ENCODE peak calls at places on chromosome 10, in four cellular contexts. Y is hepatocyte, O is K562, X is transverse colon. S is an unnamed sample. For H3K4me1 and H3K36me3, the result is how much of the 10 kb centered on the place peaks cover.

GRCh38 chr10:35446439-35446838 is 110.1 kb downstream of the CCNY start:
- DNase-seq in Y (no peak), X (no peak), O (no peak), S (no peak)

GRCh38 chr10:16494174-16494573 is 27.5 kb downstream of the C1QL3 start:
- DNase-seq in O (no peak), Y (no peak), X (no peak), S (no peak)

GRCh38 chr10:54843085-54843646 is 42.1 kb upstream of the PCDH15 start:
- DNase-seq in X (no peak), O (no peak), Y (no peak), S (no peak)

GRCh38 chr10:124157286-124157685 is 63.9 kb upstream of the CHST15 start:
- DNase-seq in X (no peak), Y (no peak), O (no peak), S (no peak)

GRCh38 chr10:63027533-63027932 is 105.6 kb upstream of the NRBF2 start:
- DNase-seq in X (no peak), Y (no peak), O (no peak), S (no peak)

GRCh38 chr10:114486938-114487814 is 82.9 kb upstream of the AFAP1L2 start:
- DNase-seq in Y (no peak), X (no peak), O (no peak), S (no peak)

GRCh38 chr10:69315100-69315542 is 36.8 kb downstream of the HK1 start:
- DNase-seq in Y (peak), O (no peak), X (no peak), S (no peak)

GRCh38 chr10:119368991-119369869 is 161.9 kb downstream of the GRK5 start:
- DNase-seq in Y (no peak), O (no peak), X (peak), S (no peak)

GRCh38 chr10:121131426-121132277 is 280.5 kb downstream of the WDR11 start:
- DNase-seq in X (no peak), O (no peak), Y (no peak), S (no peak)

GRCh38 chr10:4820804-4821401 is 5.1 kb upstream of the AKR1E2 start:
- DNase-seq in Y (no peak), O (no peak), X (no peak), S (no peak)

GRCh38 chr10:6145414-6145978 is 56.7 kb downstream of the RBM17 start:
- DNase-seq in X (peak), Y (peak), O (peak), S (no peak)

GRCh38 chr10:132626019-132626760 is 88.6 kb downstream of the INPP5A start:
- DNase-seq in O (no peak), X (no peak), Y (no peak), S (no peak)

GRCh38 chr10:78718032-78718572 is 350.7 kb upstream of the ZMIZ1 start:
- DNase-seq in Y (no peak), X (no peak), O (no peak), S (no peak)

DNA sequence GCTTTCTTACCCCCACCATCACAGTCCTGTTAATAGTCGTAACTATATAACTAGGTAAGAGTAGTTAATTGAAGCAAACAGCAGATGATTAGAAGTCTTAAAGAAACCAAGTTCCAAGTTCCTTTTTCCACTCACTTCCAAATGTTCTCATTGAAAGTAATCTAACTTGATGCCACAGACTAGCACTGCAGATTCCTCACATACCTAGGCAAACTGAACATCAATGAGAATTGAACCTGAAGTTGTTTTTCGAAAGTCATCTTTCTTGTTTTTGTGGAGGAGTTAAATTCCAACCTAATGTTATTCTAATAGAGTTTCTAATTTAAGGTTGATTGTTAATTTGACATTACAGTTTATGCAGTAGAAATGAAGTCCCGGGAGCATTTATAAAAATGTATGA is 5.5 kb downstream of the PRKG1 start:
- DNase-seq in O (no peak), Y (no peak), X (no peak), S (no peak)
- H3K4me3 ChIP-seq in O (no peak), Y (no peak), X (no peak), S (no peak)

DNA sequence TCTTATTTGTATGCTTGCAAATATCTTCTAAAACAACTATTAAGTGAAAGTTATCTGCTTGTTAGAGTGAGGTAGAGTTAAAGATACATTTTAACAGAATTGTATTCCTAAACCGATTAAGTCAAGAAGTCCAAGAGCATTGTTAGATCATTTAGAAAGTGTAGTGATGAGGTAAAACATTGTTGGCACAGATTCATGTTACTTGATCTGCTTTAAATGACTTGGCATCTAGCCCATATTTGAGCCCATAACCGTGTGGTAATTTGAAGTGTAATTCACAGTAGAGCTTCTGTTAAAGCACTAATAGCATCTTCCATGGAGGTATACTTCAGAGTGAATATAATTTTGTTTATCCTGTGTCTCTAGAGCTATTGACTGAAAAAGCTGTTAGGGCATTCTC is 62.1 kb downstream of the PTEN start:
- DNase-seq in O (no peak), Y (no peak), X (no peak), S (no peak)
- H3K4me1 ChIP-seq in O (under half), Y (under half), X (half or more), S (under half)

GRCh38 chr10:112851582-112851981 is 98.5 kb upstream of the TCF7L2 start:
- DNase-seq in O (no peak), X (peak), Y (no peak), S (no peak)
- H3K36me3 ChIP-seq in O (under half), X (under half), Y (under half), S (under half)

GRCh38 chr10:75014516-75015230 is 96.8 kb upstream of the SAMD8 start:
- DNase-seq in X (no peak), Y (no peak), O (no peak), S (no peak)
- H3K4me3 ChIP-seq in X (no peak), Y (no peak), O (no peak), S (no peak)

DNA sequence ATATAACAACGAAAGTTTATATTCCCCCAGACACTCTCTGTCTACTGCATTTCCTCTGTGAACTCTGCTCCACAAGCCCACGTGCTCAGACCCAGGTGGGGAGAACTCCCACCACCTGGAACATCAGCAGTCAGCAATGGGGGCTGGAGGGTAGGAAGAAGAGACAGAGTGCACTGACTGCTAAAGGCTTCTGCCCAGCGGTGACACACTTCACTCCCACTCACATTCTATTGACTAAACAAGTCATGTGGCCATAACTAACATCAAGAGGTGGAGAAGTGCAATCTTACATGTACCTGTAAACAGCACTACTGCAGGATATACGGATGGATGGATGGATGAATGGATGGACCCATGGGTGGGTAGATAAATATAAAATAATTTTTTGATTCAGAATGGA is 122.2 kb downstream of the MPP7 start:
- DNase-seq in X (no peak), O (no peak), Y (no peak), S (no peak)
- H3K4me1 ChIP-seq in X (under half), O (under half), Y (under half), S (under half)

GRCh38 chr10:102479651-102480050 is 22.9 kb downstream of the ACTR1A start:
- DNase-seq in O (no peak), X (no peak), Y (no peak), S (no peak)

GRCh38 chr10:102484021-102484420 is 18.5 kb downstream of the ACTR1A start:
- DNase-seq in X (no peak), Y (no peak), O (no peak), S (no peak)

GRCh38 chr10:102476466-102477141 is 25.3 kb upstream of the C10orf95 start:
- DNase-seq in X (no peak), Y (no peak), O (no peak), S (no peak)

GRCh38 chr10:102485093-102485785 is 17.3 kb downstream of the ACTR1A start:
- DNase-seq in Y (no peak), X (no peak), O (no peak), S (no peak)

GRCh38 chr10:102480396-102480795 is 22.1 kb downstream of the ACTR1A start:
- DNase-seq in Y (no peak), X (no peak), O (no peak), S (no peak)
- H3K36me3 ChIP-seq in Y (under half), X (under half), O (half or more), S (half or more)

DNA sequence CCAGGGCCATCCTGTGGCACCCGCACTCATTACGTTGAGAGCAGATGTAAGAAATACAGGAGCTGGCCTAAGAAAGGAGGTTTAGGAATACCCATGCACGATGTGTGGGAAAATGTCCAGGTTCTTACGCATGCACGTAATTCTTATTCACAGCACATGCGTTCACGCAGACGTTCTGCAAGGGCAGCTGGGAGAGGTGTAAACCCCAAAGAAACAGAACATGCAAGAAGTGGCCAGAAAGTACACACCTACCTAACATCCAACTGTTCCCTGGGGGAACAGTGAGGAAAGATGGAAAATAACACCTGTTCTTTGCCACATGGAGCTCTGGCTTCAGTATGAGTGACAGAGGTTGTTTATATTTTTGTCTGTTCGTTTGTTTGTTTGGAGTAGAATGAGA is 285.6 kb downstream of the PRPF18 start:
- DNase-seq in X (no peak), O (no peak), Y (no peak), S (no peak)
- H3K4me3 ChIP-seq in X (no peak), O (no peak), Y (no peak), S (no peak)

S was measured in DND-41.